ENCODE peak calls at places on chromosomes 5 and 9, in six cellular contexts. One of them, this sample, is unnamed. For H3K4me1, the result is how much of the 10 kb centered on the place peaks cover.

GRCh38 chr5:117488976-117489500 is 914.4 kb upstream of the SEMA6A start:
- DNase-seq in HCT116: no peak
- DNase-seq in H1: no peak
- DNase-seq in K562: no peak
- DNase-seq in HepG2: no peak
- DNase-seq in SK-N-SH: no peak
- DNase-seq in this sample: no peak

GRCh38 chr5:48192-48591 is 43.8 kb upstream of the PLEKHG4B start:
- DNase-seq in HCT116: no peak
- DNase-seq in H1: no peak
- DNase-seq in K562: no peak
- DNase-seq in HepG2: no peak
- DNase-seq in SK-N-SH: no peak
- DNase-seq in this sample: no peak

GRCh38 chr9:92345582-92345981 is 19.8 kb downstream of the CENPP start:
- DNase-seq in HCT116: no peak
- DNase-seq in H1: no peak
- DNase-seq in K562: no peak
- DNase-seq in HepG2: no peak
- DNase-seq in SK-N-SH: no peak
- DNase-seq in this sample: no peak

GRCh38 chr5:93790401-93790800 is 49.0 kb upstream of the POU5F2 start:
- DNase-seq in HCT116: no peak
- DNase-seq in H1: no peak
- DNase-seq in K562: no peak
- DNase-seq in HepG2: no peak
- DNase-seq in SK-N-SH: no peak
- DNase-seq in this sample: no peak

GRCh38 chr9:106111039-106111740 is 416.8 kb downstream of the TMEM38B start:
- DNase-seq in HCT116: no peak
- DNase-seq in H1: no peak
- DNase-seq in K562: no peak
- DNase-seq in HepG2: no peak
- DNase-seq in SK-N-SH: no peak
- DNase-seq in this sample: no peak

GRCh38 chr5:89613222-89613956 is 730.4 kb upstream of the MEF2C start:
- DNase-seq in HCT116: no peak
- DNase-seq in H1: no peak
- DNase-seq in K562: no peak
- DNase-seq in HepG2: no peak
- DNase-seq in SK-N-SH: no peak
- DNase-seq in this sample: no peak

GRCh38 chr5:66814146-66814991 is 218.2 kb downstream of the MAST4 start:
- DNase-seq in HCT116: peak
- DNase-seq in H1: no peak
- DNase-seq in K562: peak
- DNase-seq in HepG2: peak
- DNase-seq in SK-N-SH: peak
- DNase-seq in this sample: peak

GRCh38 chr9:128149001-128149701 is at the start of gene LCN2:
- DNase-seq in HCT116: peak
- DNase-seq in H1: no peak
- DNase-seq in K562: peak
- DNase-seq in HepG2: no peak
- DNase-seq in SK-N-SH: no peak
- DNase-seq in this sample: no peak

GRCh38 chr5:1942158-1942557 is 59.4 kb upstream of the IRX4 start:
- DNase-seq in HCT116: no peak
- DNase-seq in H1: no peak
- DNase-seq in K562: no peak
- DNase-seq in HepG2: no peak
- DNase-seq in SK-N-SH: no peak
- DNase-seq in this sample: no peak

GRCh38 chr5:33230467-33231078 is 210.2 kb upstream of the TARS1 start:
- DNase-seq in HCT116: no peak
- DNase-seq in H1: no peak
- DNase-seq in K562: no peak
- DNase-seq in HepG2: no peak
- DNase-seq in SK-N-SH: no peak
- DNase-seq in this sample: no peak

GRCh38 chr9:115109486-115109885 is 8.5 kb downstream of the TNC start:
- DNase-seq in HCT116: no peak
- DNase-seq in H1: no peak
- DNase-seq in K562: no peak
- DNase-seq in HepG2: no peak
- DNase-seq in SK-N-SH: no peak
- DNase-seq in this sample: no peak

GRCh38 chr9:86036555-86036954 is 62.8 kb downstream of the GOLM1 start:
- DNase-seq in HCT116: no peak
- DNase-seq in H1: no peak
- DNase-seq in K562: no peak
- DNase-seq in HepG2: no peak
- DNase-seq in SK-N-SH: no peak
- DNase-seq in this sample: no peak

GRCh38 chr9:86040281-86041155 is 58.8 kb downstream of the GOLM1 start:
- DNase-seq in HCT116: no peak
- DNase-seq in H1: no peak
- DNase-seq in K562: no peak
- DNase-seq in HepG2: no peak
- DNase-seq in SK-N-SH: no peak
- DNase-seq in this sample: no peak

GRCh38 chr9:86035827-86036440 is 63.4 kb downstream of the GOLM1 start:
- DNase-seq in HCT116: no peak
- DNase-seq in H1: no peak
- DNase-seq in K562: no peak
- DNase-seq in HepG2: no peak
- DNase-seq in SK-N-SH: no peak
- DNase-seq in this sample: no peak

GRCh38 chr9:86034863-86035734 is 64.3 kb downstream of the GOLM1 start:
- DNase-seq in HCT116: peak
- DNase-seq in H1: peak
- DNase-seq in K562: peak
- DNase-seq in HepG2: peak
- DNase-seq in SK-N-SH: peak
- DNase-seq in this sample: peak
- TF ChIP-seq YY1 in HCT116: no peak
- TF ChIP-seq YY1 in H1: peak
- TF ChIP-seq YY1 in K562: no peak
- TF ChIP-seq YY1 in HepG2: no peak
- TF ChIP-seq YY1 in SK-N-SH: no peak
- TF ChIP-seq YY1 in this sample: no peak

DNA sequence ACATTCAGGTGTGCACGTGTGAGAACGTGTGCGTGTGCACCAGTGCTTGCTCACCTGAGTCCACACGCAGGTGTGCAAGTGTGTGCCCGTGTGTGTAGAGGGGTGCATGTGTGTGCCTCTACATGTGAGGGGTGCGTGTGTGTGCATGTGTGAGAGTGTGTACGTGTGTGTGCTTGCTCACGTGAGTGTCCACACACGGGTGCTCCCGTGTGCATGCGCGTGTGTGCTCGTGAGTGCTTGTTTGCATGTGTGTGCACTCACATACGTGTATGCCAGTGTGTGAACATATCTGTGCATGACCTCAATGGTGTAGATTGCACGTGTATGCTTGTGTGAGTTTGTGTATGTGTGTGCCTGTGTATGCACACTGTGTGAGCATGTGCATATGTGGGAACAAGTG is 40.5 kb upstream of the NOTCH1 start:
- DNase-seq in HCT116: no peak
- DNase-seq in H1: no peak
- DNase-seq in K562: no peak
- DNase-seq in HepG2: no peak
- DNase-seq in SK-N-SH: no peak
- DNase-seq in this sample: no peak
- H3K4me1 ChIP-seq in HCT116: under half
- H3K4me1 ChIP-seq in H1: under half
- H3K4me1 ChIP-seq in K562: under half
- H3K4me1 ChIP-seq in HepG2: under half
- H3K4me1 ChIP-seq in SK-N-SH: under half
- H3K4me1 ChIP-seq in this sample: under half

GRCh38 chr9:121841771-121842611 is 190.6 kb downstream of the DAB2IP start:
- DNase-seq in HCT116: no peak
- DNase-seq in H1: no peak
- DNase-seq in K562: no peak
- DNase-seq in HepG2: no peak
- DNase-seq in SK-N-SH: no peak
- DNase-seq in this sample: no peak
- TF ChIP-seq YY1 in HCT116: no peak
- TF ChIP-seq YY1 in H1: no peak
- TF ChIP-seq YY1 in K562: no peak
- TF ChIP-seq YY1 in HepG2: no peak
- TF ChIP-seq YY1 in SK-N-SH: no peak
- TF ChIP-seq YY1 in this sample: no peak

DNA sequence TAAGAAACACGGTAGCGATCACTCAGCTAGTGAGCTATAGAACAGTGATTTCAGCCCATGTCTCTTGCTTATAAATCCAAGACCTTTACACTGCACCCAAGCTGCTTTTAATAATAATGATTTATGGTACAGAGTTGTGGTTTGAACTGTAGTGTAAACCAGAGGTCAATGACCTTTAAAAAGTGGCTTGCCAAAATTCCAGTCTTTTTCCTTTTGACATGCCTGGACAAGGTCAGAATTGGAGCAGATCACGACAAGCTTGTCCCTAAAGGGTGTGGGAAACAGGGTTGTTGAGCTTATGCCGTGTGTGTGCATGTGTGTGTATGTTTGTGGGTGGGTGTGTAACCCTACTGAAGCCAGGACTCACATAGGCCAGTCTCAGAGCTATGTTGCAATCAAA is 225.3 kb upstream of the CLINT1 start:
- DNase-seq in HCT116: no peak
- DNase-seq in H1: no peak
- DNase-seq in K562: no peak
- DNase-seq in HepG2: no peak
- DNase-seq in SK-N-SH: no peak
- DNase-seq in this sample: no peak
- H3K4me1 ChIP-seq in HCT116: under half
- H3K4me1 ChIP-seq in H1: under half
- H3K4me1 ChIP-seq in K562: under half
- H3K4me1 ChIP-seq in HepG2: under half
- H3K4me1 ChIP-seq in SK-N-SH: under half
- H3K4me1 ChIP-seq in this sample: under half

GRCh38 chr5:53112909-53113308 is 3.4 kb upstream of the MOCS2 start:
- DNase-seq in HCT116: no peak
- DNase-seq in H1: no peak
- DNase-seq in K562: no peak
- DNase-seq in HepG2: peak
- DNase-seq in SK-N-SH: no peak
- DNase-seq in this sample: no peak

GRCh38 chr5:53110156-53110555 is 599 bp upstream of the MOCS2 start:
- DNase-seq in HCT116: no peak
- DNase-seq in H1: no peak
- DNase-seq in K562: no peak
- DNase-seq in HepG2: no peak
- DNase-seq in SK-N-SH: no peak
- DNase-seq in this sample: no peak

GRCh38 chr5:53109041-53109435 is 519 bp downstream of the MOCS2 start:
- DNase-seq in HCT116: no peak
- DNase-seq in H1: no peak
- DNase-seq in K562: no peak
- DNase-seq in HepG2: peak
- DNase-seq in SK-N-SH: no peak
- DNase-seq in this sample: no peak

GRCh38 chr5:53111139-53111538 is 1.6 kb upstream of the MOCS2 start:
- DNase-seq in HCT116: no peak
- DNase-seq in H1: no peak
- DNase-seq in K562: no peak
- DNase-seq in HepG2: no peak
- DNase-seq in SK-N-SH: no peak
- DNase-seq in this sample: no peak

GRCh38 chr5:53109436-53110127 is at the start of gene MOCS2:
- DNase-seq in HCT116: peak
- DNase-seq in H1: peak
- DNase-seq in K562: peak
- DNase-seq in HepG2: peak
- DNase-seq in SK-N-SH: peak
- DNase-seq in this sample: peak
- TF ChIP-seq YY1 in HCT116: no peak
- TF ChIP-seq YY1 in H1: no peak
- TF ChIP-seq YY1 in K562: no peak
- TF ChIP-seq YY1 in HepG2: peak
- TF ChIP-seq YY1 in SK-N-SH: peak
- TF ChIP-seq YY1 in this sample: no peak

DNA sequence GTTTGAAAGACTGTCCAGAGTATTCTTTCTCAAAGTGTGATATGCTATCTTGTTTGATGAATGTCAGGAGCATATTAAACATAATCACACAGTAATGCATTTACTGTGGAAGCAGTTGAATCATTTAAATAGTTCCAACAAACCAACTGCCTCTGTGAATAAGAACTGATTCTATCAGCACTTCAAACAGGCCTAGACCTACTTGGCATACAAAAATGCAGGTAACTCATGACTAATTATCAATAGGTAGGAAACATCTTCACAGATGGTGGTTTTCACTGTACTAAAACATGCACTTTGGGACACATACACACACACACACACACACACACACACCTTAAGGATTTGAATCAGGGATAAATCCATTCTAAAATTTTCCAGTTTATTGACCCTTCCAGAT is 91.2 kb upstream of the SNX2 start:
- DNase-seq in HCT116: no peak
- DNase-seq in H1: no peak
- DNase-seq in K562: no peak
- DNase-seq in HepG2: no peak
- DNase-seq in SK-N-SH: no peak
- DNase-seq in this sample: no peak
- H3K4me1 ChIP-seq in HCT116: under half
- H3K4me1 ChIP-seq in H1: under half
- H3K4me1 ChIP-seq in K562: under half
- H3K4me1 ChIP-seq in HepG2: under half
- H3K4me1 ChIP-seq in SK-N-SH: under half
- H3K4me1 ChIP-seq in this sample: under half

DNA sequence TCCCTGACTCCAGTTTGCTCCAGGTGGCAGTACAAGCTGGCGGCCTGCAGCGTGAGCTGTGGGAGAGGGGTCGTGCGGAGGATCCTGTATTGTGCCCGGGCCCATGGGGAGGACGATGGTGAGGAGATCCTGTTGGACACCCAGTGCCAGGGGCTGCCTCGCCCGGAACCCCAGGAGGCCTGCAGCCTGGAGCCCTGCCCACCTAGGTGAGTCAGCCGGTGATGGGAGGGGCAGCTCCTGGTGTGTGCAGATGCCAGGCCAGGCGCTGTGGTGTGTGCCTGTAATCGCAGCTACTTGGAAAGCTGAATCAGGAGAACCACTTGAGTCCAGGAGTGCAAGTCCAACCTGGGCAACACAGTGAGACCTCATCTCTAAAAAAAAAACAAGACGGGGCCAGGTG is 10.0 kb upstream of the CACFD1 start:
- DNase-seq in HCT116: peak
- DNase-seq in H1: no peak
- DNase-seq in K562: no peak
- DNase-seq in HepG2: peak
- DNase-seq in SK-N-SH: no peak
- DNase-seq in this sample: no peak
- TF ChIP-seq YY1 in HCT116: no peak
- TF ChIP-seq YY1 in H1: no peak
- TF ChIP-seq YY1 in K562: no peak
- TF ChIP-seq YY1 in HepG2: no peak
- TF ChIP-seq YY1 in SK-N-SH: no peak
- TF ChIP-seq YY1 in this sample: no peak

This sample was measured in NT2/D1.